ENCODE peak calls at places on chromosomes 16 and 17, in five cellular contexts. K is fibroblast of lung, X is tibial artery, Q is Peyer's patch, W is fibroblast of pulmonary artery. O is an unnamed sample.

GRCh38 chr17:43676471-43676870 is 14.7 kb upstream of the MEOX1 start:
- DNase-seq in K (peak), W (no peak), X (no peak), Q (no peak), O (no peak)

GRCh38 chr17:9628509-9628908 is 16.8 kb upstream of the USP43 start:
- DNase-seq in K (no peak), W (no peak), Q (peak), X (no peak), O (no peak)

GRCh38 chr17:31425646-31426045 is 34.2 kb downstream of the RAB11FIP4 start:
- DNase-seq in Q (no peak), W (no peak), X (no peak), K (no peak), O (no peak)

GRCh38 chr16:55391760-55392375 is 67.9 kb downstream of the IRX6 start:
- DNase-seq in K (no peak), Q (no peak), X (no peak), W (no peak), O (no peak)

GRCh38 chr17:74276561-74277009 is 2.6 kb downstream of the DNAI2 start:
- DNase-seq in K (no peak), Q (no peak), X (no peak), W (peak), O (no peak)

GRCh38 chr16:65832679-65833078 is 533.8 kb upstream of the CDH5 start:
- DNase-seq in X (no peak), Q (no peak), K (no peak), W (no peak), O (no peak)

GRCh38 chr17:7014995-7015586 is 2.7 kb downstream of the RNASEK start:
- DNase-seq in K (peak), Q (peak), X (peak), W (peak), O (no peak)

GRCh38 chr17:17127730-17128291 is 78.3 kb downstream of the PLD6 start:
- DNase-seq in Q (no peak), W (no peak), X (no peak), K (no peak), O (no peak)

GRCh38 chr16:52861614-52862022 is 191.1 kb downstream of the CHD9NB start:
- DNase-seq in K (peak), W (peak), X (no peak), Q (no peak), O (no peak)

GRCh38 chr17:68598545-68598961 is 2.6 kb downstream of the FAM20A start:
- DNase-seq in X (no peak), W (no peak), K (no peak), Q (no peak), O (no peak)

GRCh38 chr17:68599091-68599872 is 1.9 kb downstream of the FAM20A start:
- DNase-seq in Q (no peak), K (peak), X (no peak), W (no peak), O (no peak)

GRCh38 chr17:68596411-68596945 is 4.7 kb downstream of the FAM20A start:
- DNase-seq in X (no peak), Q (no peak), K (no peak), W (no peak), O (no peak)

GRCh38 chr17:68599873-68600122 is 1.4 kb downstream of the FAM20A start:
- DNase-seq in X (no peak), Q (no peak), K (no peak), W (no peak), O (no peak)

DNA sequence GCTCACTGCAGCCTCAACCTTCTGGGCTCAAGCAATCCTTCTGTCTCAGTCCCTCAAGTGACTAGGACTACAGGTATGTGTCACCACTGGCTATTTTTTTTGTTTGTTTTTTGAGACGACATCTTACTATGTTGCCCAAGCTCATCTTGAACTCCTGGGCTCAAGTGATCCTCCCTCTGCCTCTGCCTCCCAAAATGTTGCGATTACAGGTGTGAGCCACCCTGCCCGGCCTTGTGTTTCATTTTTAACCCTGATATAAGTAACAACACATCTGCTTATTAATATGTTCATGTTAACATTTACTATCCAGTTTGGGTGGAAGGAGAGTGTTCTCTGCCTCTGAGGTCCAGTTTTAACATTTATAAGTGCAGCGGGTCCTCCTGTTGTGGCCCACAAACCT is 3.1 kb downstream of the FAM20A start:
- DNase-seq in W (no peak), K (no peak), X (no peak), Q (no peak), O (no peak)
- H3K4me3 ChIP-seq in W (no peak), K (peak), X (no peak), Q (no peak), O (no peak)

GRCh38 chr16:83615553-83615952 is 192.2 kb upstream of the HSBP1 start:
- DNase-seq in Q (no peak), K (peak), X (no peak), W (peak), O (no peak)

GRCh38 chr16:83622010-83622409 is 185.8 kb upstream of the HSBP1 start:
- DNase-seq in X (no peak), K (no peak), W (no peak), Q (no peak), O (no peak)

GRCh38 chr16:83615981-83616380 is 191.8 kb upstream of the HSBP1 start:
- DNase-seq in K (no peak), X (no peak), Q (no peak), W (no peak), O (no peak)

GRCh38 chr16:83623091-83623730 is 184.6 kb upstream of the HSBP1 start:
- DNase-seq in Q (no peak), K (no peak), X (no peak), W (no peak), O (no peak)

DNA sequence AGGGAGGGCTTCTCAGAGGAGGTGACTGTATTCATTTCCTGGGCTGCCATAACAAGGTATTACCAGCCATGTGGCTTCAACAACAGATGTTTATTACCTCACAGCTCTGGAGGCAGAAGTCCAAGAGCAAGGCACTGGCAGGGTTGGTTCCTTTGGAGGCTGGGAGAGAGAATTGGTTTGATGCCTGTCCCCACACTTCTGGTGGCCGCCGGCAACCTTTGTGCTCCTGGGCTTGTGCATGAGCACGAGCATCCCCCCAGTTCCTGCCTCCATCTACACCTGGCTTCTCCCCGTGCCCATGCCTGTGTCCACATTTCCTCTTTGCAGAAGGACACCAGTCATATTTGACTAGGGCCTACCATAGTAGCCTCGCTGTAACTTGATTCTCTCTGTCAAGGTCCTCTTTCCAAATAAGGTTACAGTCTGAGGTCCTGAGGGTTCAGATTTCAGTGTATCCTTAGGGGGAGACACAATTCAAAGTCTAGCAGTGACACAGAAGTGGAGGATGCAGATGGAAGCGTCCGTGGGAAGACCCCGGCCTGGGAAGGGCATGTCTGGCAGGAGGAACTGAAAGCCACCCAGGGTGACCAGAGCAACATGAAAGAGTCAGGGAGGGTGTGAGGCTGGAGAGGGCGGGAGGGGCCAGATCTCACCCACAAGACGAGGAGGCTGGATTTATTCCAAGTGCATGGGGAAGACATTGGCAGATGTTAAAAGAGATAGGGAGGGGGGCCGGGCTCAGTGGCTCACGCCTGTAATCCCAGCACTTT is 188.2 kb upstream of the HSBP1 start:
- DNase-seq in K (no peak), Q (no peak), X (no peak), W (no peak), O (no peak)
- TF ChIP-seq CTCF in K (no peak), Q (no peak), X (no peak), W (no peak), O (no peak)

GRCh38 chr17:65029605-65030308 is 26.8 kb downstream of the GNA13 start:
- DNase-seq in W (no peak), X (no peak), Q (no peak), K (no peak), O (no peak)
- H3K4me3 ChIP-seq in W (no peak), X (no peak), Q (no peak), K (no peak), O (no peak)

DNA sequence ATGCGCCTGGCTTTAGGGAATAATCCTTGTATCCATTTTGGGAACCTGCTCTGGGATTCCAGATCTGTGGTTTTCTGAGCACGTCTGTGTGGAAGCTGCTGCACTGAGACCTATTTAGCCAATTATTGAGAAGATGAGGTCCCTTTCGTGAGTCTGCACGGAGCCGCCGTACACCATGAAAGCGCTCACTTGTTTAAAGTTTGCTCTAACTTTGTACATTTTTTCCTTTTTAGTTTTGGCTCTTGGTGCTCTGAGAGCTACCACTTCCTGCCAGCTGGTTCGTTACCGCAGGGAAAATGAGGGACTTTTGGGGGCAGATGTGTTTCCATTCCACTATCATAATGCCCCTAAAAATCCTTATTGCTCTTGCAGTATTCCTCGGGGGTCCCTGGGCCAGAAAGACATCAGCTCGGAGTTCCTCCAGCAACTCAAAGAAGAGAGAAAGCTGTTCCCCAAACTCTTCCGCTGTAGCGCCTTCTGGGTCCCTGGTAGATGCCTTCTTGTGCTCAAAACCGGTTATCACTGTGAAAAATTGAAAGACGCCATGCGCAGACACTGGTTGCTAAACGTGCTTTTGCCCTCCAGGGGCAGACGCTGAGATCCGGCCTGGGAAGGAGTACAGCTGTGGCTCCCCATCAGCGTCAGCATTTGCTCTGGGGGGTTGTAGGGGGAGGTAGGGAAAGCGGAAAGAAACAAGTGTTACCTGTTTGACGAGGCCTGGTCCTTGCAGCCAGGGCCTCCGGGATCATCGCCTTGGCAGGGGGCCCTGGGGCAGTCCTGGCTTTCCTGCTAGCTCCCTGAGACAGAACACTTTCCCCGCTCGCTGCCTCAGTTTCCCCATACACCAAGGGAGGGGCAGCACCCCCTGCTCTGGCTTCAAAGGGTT is 238.1 kb downstream of the MRTFB start:
- DNase-seq in Q (no peak), X (no peak), K (peak), W (no peak), O (no peak)
- TF ChIP-seq CTCF in Q (no peak), X (no peak), K (peak), W (no peak), O (peak)